ENCODE peak calls at places on chromosomes 12 and 14, in eight cellular contexts. One of them, this sample, is unnamed.

GRCh38 chr14:92780865-92781264 is 13.2 kb upstream of the GOLGA5 start:
- DNase-seq in HEK293T: no peak
- DNase-seq in GM10248: no peak
- DNase-seq in left lung: no peak
- DNase-seq in thyroid gland: no peak
- DNase-seq in activated B cell treated with CpG ODN at 0.5 μM for 24 hours: no peak
- DNase-seq in mesenteric fat pad: no peak
- DNase-seq in A172: no peak
- DNase-seq in this sample: no peak

GRCh38 chr12:131074221-131075083 is 120.7 kb downstream of the ADGRD1 start:
- DNase-seq in A172: peak; percentile 10
- DNase-seq in GM10248: peak; percentile 50
- DNase-seq in thyroid gland: no peak
- DNase-seq in left lung: peak; percentile 33
- DNase-seq in mesenteric fat pad: peak; percentile 87
- DNase-seq in HEK293T: no peak
- DNase-seq in activated B cell treated with CpG ODN at 0.5 μM for 24 hours: peak; percentile 12
- DNase-seq in this sample: no peak

GRCh38 chr12:108017658-108018057 is 111.4 kb upstream of the WSCD2 start:
- DNase-seq in GM10248: no peak
- DNase-seq in A172: no peak
- DNase-seq in thyroid gland: no peak
- DNase-seq in activated B cell treated with CpG ODN at 0.5 μM for 24 hours: no peak
- DNase-seq in mesenteric fat pad: no peak
- DNase-seq in HEK293T: no peak
- DNase-seq in left lung: no peak
- DNase-seq in this sample: no peak

GRCh38 chr14:97946291-97946690 is 1149.1 kb downstream of the VRK1 start:
- DNase-seq in activated B cell treated with CpG ODN at 0.5 μM for 24 hours: no peak
- DNase-seq in mesenteric fat pad: no peak
- DNase-seq in GM10248: no peak
- DNase-seq in left lung: no peak
- DNase-seq in A172: no peak
- DNase-seq in thyroid gland: no peak
- DNase-seq in HEK293T: no peak
- DNase-seq in this sample: no peak

GRCh38 chr14:103686831-103687485 is 28.3 kb downstream of the XRCC3 start:
- DNase-seq in activated B cell treated with CpG ODN at 0.5 μM for 24 hours: no peak
- DNase-seq in A172: no peak
- DNase-seq in left lung: no peak
- DNase-seq in mesenteric fat pad: no peak
- DNase-seq in thyroid gland: no peak
- DNase-seq in HEK293T: no peak
- DNase-seq in GM10248: no peak
- DNase-seq in this sample: no peak

GRCh38 chr14:72699852-72700257 is 194.0 kb downstream of the DPF3 start:
- DNase-seq in GM10248: no peak
- DNase-seq in mesenteric fat pad: no peak
- DNase-seq in left lung: peak; percentile 72
- DNase-seq in activated B cell treated with CpG ODN at 0.5 μM for 24 hours: no peak
- DNase-seq in HEK293T: no peak
- DNase-seq in A172: peak; percentile 32
- DNase-seq in thyroid gland: no peak
- DNase-seq in this sample: no peak

GRCh38 chr14:68787235-68787727 is 5.6 kb downstream of the ZFP36L1 start:
- DNase-seq in HEK293T: no peak
- DNase-seq in GM10248: no peak
- DNase-seq in left lung: peak; percentile 72
- DNase-seq in thyroid gland: no peak
- DNase-seq in activated B cell treated with CpG ODN at 0.5 μM for 24 hours: no peak
- DNase-seq in A172: no peak
- DNase-seq in mesenteric fat pad: peak; percentile 83
- DNase-seq in this sample: no peak

GRCh38 chr12:123983822-123984485 is 10.9 kb downstream of the ZNF664 start:
- DNase-seq in activated B cell treated with CpG ODN at 0.5 μM for 24 hours: no peak
- DNase-seq in GM10248: peak; percentile 44
- DNase-seq in thyroid gland: peak; percentile 60
- DNase-seq in A172: peak; percentile 45
- DNase-seq in left lung: no peak
- DNase-seq in mesenteric fat pad: no peak
- DNase-seq in HEK293T: peak; percentile 56
- DNase-seq in this sample: peak; percentile 27

GRCh38 chr14:22280497-22281321 is 308.3 kb downstream of the DAD1 start:
- DNase-seq in left lung: no peak
- DNase-seq in activated B cell treated with CpG ODN at 0.5 μM for 24 hours: no peak
- DNase-seq in GM10248: no peak
- DNase-seq in thyroid gland: no peak
- DNase-seq in mesenteric fat pad: no peak
- DNase-seq in A172: no peak
- DNase-seq in HEK293T: no peak
- DNase-seq in this sample: no peak

GRCh38 chr12:63319936-63320633 is 169.1 kb upstream of the AVPR1A start:
- DNase-seq in mesenteric fat pad: no peak
- DNase-seq in HEK293T: no peak
- DNase-seq in A172: no peak
- DNase-seq in left lung: no peak
- DNase-seq in thyroid gland: no peak
- DNase-seq in activated B cell treated with CpG ODN at 0.5 μM for 24 hours: no peak
- DNase-seq in GM10248: no peak
- DNase-seq in this sample: no peak

GRCh38 chr14:89702151-89702936 is 252.2 kb downstream of the EFCAB11 start:
- DNase-seq in left lung: no peak
- DNase-seq in thyroid gland: peak; percentile 56
- DNase-seq in A172: no peak
- DNase-seq in mesenteric fat pad: no peak
- DNase-seq in activated B cell treated with CpG ODN at 0.5 μM for 24 hours: no peak
- DNase-seq in GM10248: no peak
- DNase-seq in HEK293T: no peak
- DNase-seq in this sample: no peak

GRCh38 chr14:45426685-45427282 is 173.8 kb upstream of the MIS18BP1 start:
- DNase-seq in thyroid gland: no peak
- DNase-seq in HEK293T: peak; percentile 45
- DNase-seq in A172: peak; percentile 48
- DNase-seq in activated B cell treated with CpG ODN at 0.5 μM for 24 hours: no peak
- DNase-seq in mesenteric fat pad: no peak
- DNase-seq in GM10248: peak; percentile 29
- DNase-seq in left lung: no peak
- DNase-seq in this sample: no peak

GRCh38 chr14:92945959-92946846 is 23.3 kb downstream of the CHGA start:
- DNase-seq in thyroid gland: peak; percentile 47
- DNase-seq in HEK293T: no peak
- DNase-seq in mesenteric fat pad: no peak
- DNase-seq in left lung: no peak
- DNase-seq in A172: peak; percentile 75
- DNase-seq in GM10248: no peak
- DNase-seq in activated B cell treated with CpG ODN at 0.5 μM for 24 hours: no peak
- DNase-seq in this sample: peak; percentile 63

GRCh38 chr12:67811437-67812361 is 163.2 kb downstream of the DYRK2 start:
- DNase-seq in activated B cell treated with CpG ODN at 0.5 μM for 24 hours: no peak
- DNase-seq in thyroid gland: no peak
- DNase-seq in mesenteric fat pad: no peak
- DNase-seq in HEK293T: no peak
- DNase-seq in A172: peak; percentile 84
- DNase-seq in left lung: no peak
- DNase-seq in GM10248: no peak
- DNase-seq in this sample: no peak

GRCh38 chr12:111056618-111057521 is 136.5 kb upstream of the MYL2 start:
- DNase-seq in left lung: peak; percentile 46
- DNase-seq in A172: peak; percentile 58
- DNase-seq in HEK293T: no peak
- DNase-seq in activated B cell treated with CpG ODN at 0.5 μM for 24 hours: no peak
- DNase-seq in mesenteric fat pad: no peak
- DNase-seq in thyroid gland: no peak
- DNase-seq in GM10248: peak; percentile 68
- DNase-seq in this sample: no peak

GRCh38 chr14:58108717-58109116 is 43.3 kb downstream of the ARMH4 start:
- DNase-seq in GM10248: no peak
- DNase-seq in HEK293T: no peak
- DNase-seq in left lung: no peak
- DNase-seq in thyroid gland: no peak
- DNase-seq in A172: no peak
- DNase-seq in activated B cell treated with CpG ODN at 0.5 μM for 24 hours: no peak
- DNase-seq in mesenteric fat pad: no peak
- DNase-seq in this sample: no peak

GRCh38 chr12:31687101-31687527 is 27.6 kb downstream of the ETFBKMT start:
- DNase-seq in thyroid gland: no peak
- DNase-seq in HEK293T: no peak
- DNase-seq in A172: no peak
- DNase-seq in activated B cell treated with CpG ODN at 0.5 μM for 24 hours: peak; percentile 34
- DNase-seq in GM10248: peak; percentile 32
- DNase-seq in left lung: peak; percentile 39
- DNase-seq in mesenteric fat pad: no peak
- DNase-seq in this sample: no peak

GRCh38 chr12:54596526-54596946 is 8.1 kb upstream of the PPP1R1A start:
- DNase-seq in HEK293T: peak; percentile 74
- DNase-seq in GM10248: peak; percentile 48
- DNase-seq in A172: peak; percentile 60
- DNase-seq in activated B cell treated with CpG ODN at 0.5 μM for 24 hours: no peak
- DNase-seq in mesenteric fat pad: no peak
- DNase-seq in left lung: peak; percentile 41
- DNase-seq in thyroid gland: peak; percentile 76
- DNase-seq in this sample: peak; percentile 60

GRCh38 chr14:37150414-37150813 is 22.0 kb downstream of the SLC25A21 start:
- DNase-seq in HEK293T: peak; percentile 37
- DNase-seq in GM10248: no peak
- DNase-seq in mesenteric fat pad: no peak
- DNase-seq in thyroid gland: no peak
- DNase-seq in left lung: no peak
- DNase-seq in A172: peak; percentile 33
- DNase-seq in activated B cell treated with CpG ODN at 0.5 μM for 24 hours: no peak
- DNase-seq in this sample: no peak

GRCh38 chr12:106304001-106304421 is 1.5 kb downstream of the TCP11L2 start:
- DNase-seq in HEK293T: no peak
- DNase-seq in A172: no peak
- DNase-seq in left lung: no peak
- DNase-seq in thyroid gland: peak; percentile 61
- DNase-seq in GM10248: no peak
- DNase-seq in activated B cell treated with CpG ODN at 0.5 μM for 24 hours: no peak
- DNase-seq in mesenteric fat pad: no peak
- DNase-seq in this sample: no peak

GRCh38 chr12:56011509-56012090 is 9.2 kb upstream of the IKZF4 start:
- DNase-seq in GM10248: no peak
- DNase-seq in thyroid gland: no peak
- DNase-seq in A172: no peak
- DNase-seq in left lung: no peak
- DNase-seq in activated B cell treated with CpG ODN at 0.5 μM for 24 hours: no peak
- DNase-seq in mesenteric fat pad: no peak
- DNase-seq in HEK293T: no peak
- DNase-seq in this sample: no peak

This sample was measured in prostate gland.